ENCODE peak calls at places on chromosomes 5 and 9, in four cellular contexts. O, H, D and J are unnamed samples.

GRCh38 chr5:4802044-4802443 is 338.1 kb upstream of the ADAMTS16 start:
- DNase-seq in O (no peak), D (no peak), H (no peak), J (peak)

GRCh38 chr9:129995409-129996160 is 47.4 kb downstream of the FNBP1 start:
- DNase-seq in D (no peak), O (no peak), H (no peak), J (peak)

GRCh38 chr5:76450059-76450458 is 47.0 kb downstream of the IQGAP2 start:
- DNase-seq in O (no peak), H (no peak), D (no peak), J (no peak)

GRCh38 chr9:123929177-123929869 is 603 bp downstream of the DENND1A start:
- DNase-seq in D (no peak), H (no peak), O (no peak), J (no peak)

GRCh38 chr5:77867914-77868313 is 91.8 kb upstream of the TBCA start:
- DNase-seq in H (no peak), D (no peak), O (no peak), J (no peak)

GRCh38 chr5:62431735-62432617 is 19.4 kb downstream of the IPO11 start:
- DNase-seq in O (no peak), H (no peak), D (no peak), J (no peak)

GRCh38 chr5:82334856-82335255 is 56.7 kb upstream of the RPS23 start:
- DNase-seq in D (peak), H (peak), O (no peak), J (peak)

GRCh38 chr9:134575103-134575816 is 66.3 kb upstream of the COL5A1 start:
- DNase-seq in H (no peak), O (no peak), D (no peak), J (no peak)

GRCh38 chr9:81683214-81683613 is 6.1 kb downstream of the TLE1 start:
- DNase-seq in D (no peak), H (no peak), O (no peak), J (no peak)

GRCh38 chr5:135887881-135888614 is 7.6 kb downstream of the IL9 start:
- DNase-seq in H (no peak), O (no peak), D (no peak), J (peak)

GRCh38 chr5:42013561-42013960 is 88.5 kb downstream of the FBXO4 start:
- DNase-seq in O (no peak), D (no peak), H (no peak), J (no peak)

GRCh38 chr9:119792242-119792641 is 423.0 kb upstream of the BRINP1 start:
- DNase-seq in H (no peak), O (no peak), D (no peak), J (no peak)

GRCh38 chr9:19104528-19105282 is 2.0 kb upstream of the HAUS6 start:
- DNase-seq in O (no peak), H (no peak), D (no peak), J (no peak)

GRCh38 chr9:19102631-19103345 is at the start of gene HAUS6:
- DNase-seq in H (peak), O (peak), D (peak), J (peak)

GRCh38 chr9:19102181-19102630 is 498 bp downstream of the HAUS6 start:
- DNase-seq in H (no peak), D (no peak), O (no peak), J (no peak)

DNA sequence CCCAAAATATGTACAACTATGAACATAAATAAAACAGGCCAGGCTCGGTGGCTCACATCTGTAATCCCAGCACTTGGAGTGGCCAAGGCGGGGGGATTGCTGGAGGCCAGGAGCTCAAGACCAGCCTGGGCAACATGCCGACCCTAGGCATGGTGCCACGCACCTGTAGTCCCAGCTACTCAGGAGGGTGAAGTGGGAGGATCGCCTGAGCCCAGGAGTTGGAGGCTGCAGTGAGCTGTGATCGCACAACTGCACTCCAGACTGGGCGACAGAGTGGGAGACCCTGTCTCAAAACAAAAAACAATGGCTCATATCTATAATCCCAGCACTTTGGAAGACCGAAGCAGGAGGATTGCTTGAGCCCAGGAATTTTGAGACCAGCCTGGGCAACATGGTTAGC is 1.5 kb downstream of the HAUS6 start:
- DNase-seq in H (no peak), D (no peak), O (no peak), J (no peak)
- H3K4me3 ChIP-seq in H (peak), D (no peak), O (peak), J (peak)

GRCh38 chr5:96780626-96781025 is 27.1 kb downstream of the ERAP1 start:
- DNase-seq in H (no peak), D (no peak), O (no peak), J (no peak)

GRCh38 chr5:96781031-96781733 is 26.6 kb downstream of the ERAP1 start:
- DNase-seq in H (no peak), D (no peak), O (no peak), J (peak)

GRCh38 chr5:96776606-96777005 is 31.1 kb downstream of the ERAP1 start:
- DNase-seq in D (no peak), O (no peak), H (no peak), J (no peak)

GRCh38 chr5:96775689-96776088 is 32.1 kb downstream of the ERAP1 start:
- DNase-seq in D (no peak), H (no peak), O (no peak), J (no peak)

GRCh38 chr5:96778409-96778808 is 29.3 kb downstream of the ERAP1 start:
- DNase-seq in D (no peak), H (no peak), O (no peak), J (no peak)
- H3K4me3 ChIP-seq in D (no peak), H (no peak), O (no peak), J (no peak)

DNA sequence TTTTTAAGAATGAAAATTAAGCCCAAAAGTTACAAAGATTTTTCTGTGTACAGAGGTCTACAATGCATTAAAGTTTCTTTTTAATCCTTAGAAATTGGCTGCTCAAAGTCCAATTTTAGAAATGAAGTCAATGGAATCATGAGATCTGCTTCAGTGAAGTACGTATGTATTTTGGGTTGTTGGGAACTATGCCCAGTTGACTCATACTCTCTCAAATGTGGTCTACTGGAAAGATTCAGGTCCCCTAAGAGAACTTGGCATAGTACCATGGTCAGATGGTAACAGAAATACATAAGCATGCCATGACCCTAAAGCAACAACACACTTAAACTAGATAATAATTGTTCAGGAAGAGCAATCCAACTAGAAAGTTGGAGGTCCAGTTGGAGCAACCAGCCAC is 23.0 kb downstream of the FBLL1 start:
- DNase-seq in H (peak), D (peak), O (no peak), J (peak)
- H3K4me3 ChIP-seq in H (no peak), D (no peak), O (no peak), J (no peak)

DNA sequence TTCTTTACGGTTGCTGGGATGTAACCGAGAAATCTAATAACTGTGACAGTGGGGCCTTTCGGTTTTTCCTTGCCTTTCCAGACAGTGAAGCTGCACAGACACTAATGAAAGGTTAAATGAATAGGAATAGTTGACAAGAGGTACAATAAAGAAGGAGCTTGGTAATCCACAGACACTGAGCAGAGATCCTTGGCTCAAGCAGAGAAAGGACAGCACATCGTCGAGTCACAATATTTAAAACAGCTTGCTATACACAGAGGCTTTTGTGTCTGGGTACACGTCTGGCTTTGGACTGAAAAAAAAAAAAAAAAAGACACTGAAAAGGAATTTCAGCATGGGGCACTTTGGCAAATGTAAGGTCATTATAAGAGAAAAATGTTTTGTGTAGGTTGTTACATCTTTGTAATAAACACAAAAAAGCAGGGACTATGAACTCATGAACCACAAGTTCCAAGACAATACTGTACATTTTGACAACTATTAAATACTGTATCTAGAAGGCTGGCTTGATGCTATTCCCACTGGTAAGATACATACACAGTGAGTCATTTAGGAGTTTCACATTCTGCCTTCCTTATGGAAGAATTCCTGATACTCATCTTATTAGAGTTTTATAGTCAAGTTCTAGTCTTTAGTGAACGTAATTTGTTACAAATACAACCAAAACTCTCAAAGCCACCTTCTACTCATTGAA is 5.6 kb downstream of the BNC2 start:
- DNase-seq in H (no peak), O (no peak), D (no peak), J (peak)
- H3K4me3 ChIP-seq in H (peak), O (no peak), D (no peak), J (peak)

DNA sequence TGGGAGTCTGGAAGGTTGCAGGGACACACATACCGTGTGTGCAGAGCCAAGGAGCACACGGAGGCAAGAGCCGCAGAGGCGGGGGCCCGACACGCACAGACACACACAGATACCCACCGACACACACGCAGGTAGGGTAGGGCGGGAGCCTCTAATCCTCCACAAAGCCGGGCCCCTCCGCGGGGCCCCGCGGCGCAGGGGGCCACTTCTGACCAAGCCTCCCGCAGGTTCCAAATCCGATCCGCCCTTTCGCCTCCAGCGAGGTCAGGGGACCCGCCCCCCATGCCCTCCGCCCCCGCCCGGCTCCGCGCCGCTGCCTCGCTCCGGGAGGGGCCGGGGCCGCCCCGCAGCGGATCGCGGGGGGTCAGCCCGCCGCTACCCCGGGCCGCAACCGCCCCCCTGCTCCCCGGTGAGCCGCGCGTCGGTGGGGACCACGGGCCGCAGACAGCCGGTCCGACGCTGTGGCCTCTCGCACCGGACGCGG is 1.4 kb upstream of the LMX1B start:
- DNase-seq in O (no peak), D (no peak), H (no peak), J (no peak)
- H3K4me3 ChIP-seq in O (peak), D (no peak), H (no peak), J (no peak)

DNA sequence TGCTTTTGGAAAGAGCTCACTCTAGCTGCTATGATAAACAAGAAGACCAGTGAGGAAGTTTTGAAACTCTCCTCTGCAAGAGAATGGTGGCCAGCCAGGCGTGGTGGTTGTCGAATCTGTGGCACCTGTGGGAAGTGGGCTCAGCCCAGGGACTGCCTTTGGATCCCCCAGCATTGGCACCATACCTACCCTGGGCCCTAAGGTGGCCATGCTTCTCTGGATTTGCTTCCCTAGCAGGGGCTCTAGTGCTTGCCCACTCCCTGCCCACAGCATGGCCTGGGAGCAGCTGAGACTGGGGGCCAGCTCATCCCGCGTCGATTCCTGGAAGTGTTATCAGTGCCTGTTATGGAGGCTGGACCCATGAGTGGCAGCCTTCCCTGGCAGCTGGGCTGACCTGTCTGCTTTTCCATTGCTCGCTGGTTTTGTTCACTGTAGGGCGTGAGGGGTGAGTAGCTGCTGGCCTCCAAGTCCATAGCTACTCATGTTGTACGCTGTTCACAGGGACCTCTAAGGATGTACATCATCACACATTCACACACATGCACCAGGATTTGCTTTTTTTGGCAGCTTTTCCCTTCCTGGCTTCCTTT is 2.3 kb downstream of the SLC22A4 start:
- DNase-seq in D (no peak), O (no peak), H (no peak), J (peak)
- H3K4me3 ChIP-seq in D (no peak), O (no peak), H (no peak), J (no peak)

DNA sequence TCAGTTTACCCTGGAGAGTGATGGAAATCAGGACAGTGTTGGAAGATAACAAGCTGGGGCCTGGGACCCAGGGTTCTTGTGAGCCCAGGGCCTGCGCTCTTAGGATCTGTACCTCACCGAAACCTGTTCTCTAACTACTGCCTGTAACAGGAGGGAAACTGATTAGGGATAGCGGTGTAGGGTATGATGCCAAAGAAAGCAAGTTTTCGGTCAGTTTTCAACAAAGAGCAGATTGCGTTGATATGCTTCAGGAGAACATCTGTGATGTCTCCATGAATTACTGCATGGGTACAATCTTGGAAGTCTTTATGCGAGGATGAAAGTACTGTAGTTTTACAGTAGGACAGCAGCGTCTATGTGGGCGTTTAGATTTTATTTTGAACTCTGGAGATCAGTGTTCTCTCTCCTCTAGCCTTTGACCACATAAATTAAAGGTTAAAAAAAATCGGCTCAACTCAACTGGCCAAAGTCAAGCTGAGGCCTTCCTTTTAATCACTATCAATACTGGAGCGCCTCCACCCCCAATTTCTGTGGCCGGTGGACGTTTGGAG is 3.1 kb downstream of the NFIL3 start:
- DNase-seq in O (no peak), H (no peak), D (no peak), J (peak)
- H3K4me3 ChIP-seq in O (peak), H (peak), D (peak), J (peak)

GRCh38 chr5:161547573-161548471 is 1.3 kb upstream of the GABRB2 start:
- DNase-seq in O (no peak), D (no peak), H (no peak), J (no peak)

GRCh38 chr5:161548472-161549094 is 2.1 kb upstream of the GABRB2 start:
- DNase-seq in O (no peak), H (no peak), D (no peak), J (no peak)

GRCh38 chr5:161546463-161547301 is at the start of gene GABRB2:
- DNase-seq in O (peak), H (no peak), D (no peak), J (peak)

GRCh38 chr5:161544350-161544765 is 2.2 kb downstream of the GABRB2 start:
- DNase-seq in D (no peak), O (no peak), H (no peak), J (peak)

GRCh38 chr5:161545701-161546462 is 643 bp downstream of the GABRB2 start:
- DNase-seq in D (no peak), O (no peak), H (no peak), J (no peak)
- H3K4me3 ChIP-seq in D (no peak), O (peak), H (no peak), J (peak)

GRCh38 chr5:31703757-31704156 is 64.8 kb downstream of the PDZD2 start:
- DNase-seq in D (no peak), O (no peak), H (no peak), J (no peak)

GRCh38 chr5:31702709-31703108 is 63.8 kb downstream of the PDZD2 start:
- DNase-seq in O (no peak), D (no peak), H (no peak), J (no peak)

GRCh38 chr5:31706186-31706585 is 67.3 kb downstream of the PDZD2 start:
- DNase-seq in H (no peak), O (no peak), D (no peak), J (no peak)

GRCh38 chr5:31711363-31711762 is 72.4 kb downstream of the PDZD2 start:
- DNase-seq in O (no peak), D (no peak), H (no peak), J (no peak)

DNA sequence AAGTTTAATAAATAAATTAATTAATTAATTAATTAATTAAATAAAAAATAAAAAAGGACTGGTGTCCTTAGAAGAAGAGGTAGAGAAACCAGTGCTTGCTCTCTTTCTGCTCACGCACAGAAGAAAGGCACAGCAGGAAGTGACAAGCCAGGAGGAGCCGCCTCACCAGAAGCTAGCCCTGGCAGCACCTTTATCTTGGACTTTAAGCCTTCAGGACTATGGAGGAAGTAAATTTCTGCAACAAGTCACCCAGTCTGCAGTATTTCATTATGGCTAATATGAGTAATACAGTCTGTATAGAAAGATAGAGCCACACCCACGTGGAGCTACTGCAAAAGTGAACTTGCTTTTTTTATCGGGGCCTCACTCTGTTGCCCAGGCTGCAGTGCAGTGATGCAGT is 68.4 kb downstream of the PDZD2 start:
- DNase-seq in O (no peak), D (no peak), H (no peak), J (no peak)
- H3K4me3 ChIP-seq in O (no peak), D (no peak), H (no peak), J (no peak)